ENCODE peak calls at places on chromosomes 11 and 22, in six cellular contexts. O is Peyer's patch, F is GM20000, M is right lobe of liver, C is fibroblast of the aortic adventitia, L is ascending aorta. Q is an unnamed sample.

GRCh38 chr11:67373916-67374570 is 645 bp upstream of the CLCF1 start:
- DNase-seq in L (peak), F (peak), C (peak), O (peak), M (peak), Q (peak)

GRCh38 chr22:35717572-35717971 is at the start of gene APOL5:
- DNase-seq in O (no peak), M (no peak), L (no peak), C (no peak), F (no peak), Q (no peak)

GRCh38 chr11:121451982-121452608 is at the start of gene SORL1:
- DNase-seq in M (peak), L (peak), O (peak), C (peak), F (peak), Q (no peak)

GRCh38 chr11:69048718-69049489 is at the start of gene TPCN2:
- DNase-seq in O (peak), F (peak), L (peak), M (peak), C (peak), Q (peak)

GRCh38 chr22:32421484-32421883 is 9.4 kb upstream of the RTCB start:
- DNase-seq in O (no peak), F (no peak), C (no peak), L (no peak), M (no peak), Q (no peak)

GRCh38 chr22:43114958-43115357 is 4.4 kb downstream of the BIK start:
- DNase-seq in M (no peak), F (no peak), L (no peak), O (peak), C (no peak), Q (no peak)

GRCh38 chr11:105489431-105489830 is 120.4 kb upstream of the GRIA4 start:
- DNase-seq in M (no peak), C (peak), L (no peak), F (no peak), O (no peak), Q (no peak)

GRCh38 chr22:37454857-37455686 is 27.8 kb upstream of the ELFN2 start:
- DNase-seq in O (no peak), C (peak), F (no peak), L (no peak), M (no peak), Q (no peak)

GRCh38 chr11:68990995-68991780 is 10.4 kb upstream of the MRGPRD start:
- DNase-seq in O (peak), M (peak), L (peak), F (no peak), C (no peak), Q (no peak)

GRCh38 chr11:14541180-14541579 is 21.0 kb upstream of the PSMA1 start:
- DNase-seq in C (peak), L (no peak), O (no peak), F (no peak), M (peak), Q (no peak)

GRCh38 chr11:110529043-110529442 is 99.3 kb downstream of the FDX1 start:
- DNase-seq in F (no peak), O (no peak), L (no peak), C (peak), M (no peak), Q (no peak)

GRCh38 chr11:93747122-93747521 is 5.7 kb downstream of the C11orf54 start:
- DNase-seq in M (no peak), O (no peak), C (no peak), F (peak), L (no peak), Q (no peak)

GRCh38 chr22:36762687-36763260 is 13.1 kb downstream of the IFT27 start:
- DNase-seq in C (peak), M (no peak), F (no peak), O (peak), L (no peak), Q (no peak)

GRCh38 chr22:43203471-43203981 is 16.6 kb upstream of the TTLL12 start:
- DNase-seq in C (no peak), O (no peak), F (no peak), L (no peak), M (no peak), Q (no peak)

GRCh38 chr11:67627788-67628624 is 1.7 kb downstream of the NUDT8 start:
- DNase-seq in F (no peak), M (peak), L (no peak), O (peak), C (no peak), Q (no peak)

GRCh38 chr11:135027461-135027860 is 615.4 kb upstream of the B3GAT1 start:
- DNase-seq in L (no peak), C (peak), O (peak), M (no peak), F (peak), Q (no peak)

GRCh38 chr11:61971177-61972111 is 4.0 kb upstream of the FTH1 start:
- DNase-seq in O (peak), C (peak), L (peak), M (peak), F (peak), Q (peak)

GRCh38 chr11:130390071-130390758 is 38.2 kb downstream of the ADAMTS8 start:
- DNase-seq in O (no peak), L (no peak), F (no peak), M (no peak), C (peak), Q (no peak)

GRCh38 chr11:36352919-36353318 is 56.8 kb downstream of the PRR5L start:
- DNase-seq in C (no peak), L (no peak), M (no peak), O (peak), F (no peak), Q (no peak)

GRCh38 chr11:84384637-84385227 is 1098.6 kb upstream of the CCDC90B start:
- DNase-seq in L (no peak), M (peak), C (peak), F (peak), O (peak), Q (peak)

GRCh38 chr11:72552399-72552910 is 118.1 kb upstream of the CLPB start:
- DNase-seq in O (no peak), C (no peak), M (no peak), L (no peak), F (no peak), Q (no peak)

GRCh38 chr11:72551571-72551970 is 117.2 kb upstream of the CLPB start:
- DNase-seq in O (no peak), M (no peak), L (no peak), F (no peak), C (no peak), Q (no peak)

GRCh38 chr11:72548481-72548880 is 114.2 kb upstream of the CLPB start:
- DNase-seq in M (no peak), C (no peak), L (no peak), O (no peak), F (no peak), Q (no peak)

GRCh38 chr11:72556433-72556832 is 117.8 kb downstream of the PDE2A start:
- DNase-seq in O (no peak), F (no peak), M (no peak), L (no peak), C (no peak), Q (no peak)

DNA sequence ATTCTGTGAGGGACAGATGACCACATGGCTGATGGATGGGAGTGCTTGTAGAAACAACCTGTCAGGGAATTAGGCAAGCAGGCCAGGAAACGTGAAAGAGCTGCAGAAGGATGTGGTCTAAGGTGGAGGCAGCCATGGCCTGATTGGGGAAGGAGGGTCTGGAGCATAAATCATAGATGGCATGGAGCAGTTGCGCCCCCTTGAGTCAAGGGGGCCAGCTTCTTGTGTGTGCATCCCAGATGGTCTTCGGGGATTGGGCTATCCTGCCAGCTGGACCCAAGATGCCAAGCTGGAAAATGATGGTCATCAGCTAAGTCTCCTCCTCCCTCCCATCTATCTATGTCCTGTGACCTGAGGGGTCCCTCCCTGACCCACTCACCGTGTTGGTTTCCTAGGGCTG is 119.4 kb upstream of the CLPB start:
- DNase-seq in O (no peak), M (no peak), F (peak), C (no peak), L (no peak), Q (no peak)
- TF ChIP-seq CTCF in O (no peak), M (peak), F (peak), C (no peak), L (no peak), Q (no peak)

GRCh38 chr22:30327864-30328345 is 1.2 kb upstream of the TBC1D10A start:
- DNase-seq in C (no peak), O (no peak), L (no peak), M (no peak), F (no peak), Q (no peak)
- TF ChIP-seq CTCF in C (no peak), O (no peak), L (no peak), M (peak), F (no peak), Q (no peak)

DNA sequence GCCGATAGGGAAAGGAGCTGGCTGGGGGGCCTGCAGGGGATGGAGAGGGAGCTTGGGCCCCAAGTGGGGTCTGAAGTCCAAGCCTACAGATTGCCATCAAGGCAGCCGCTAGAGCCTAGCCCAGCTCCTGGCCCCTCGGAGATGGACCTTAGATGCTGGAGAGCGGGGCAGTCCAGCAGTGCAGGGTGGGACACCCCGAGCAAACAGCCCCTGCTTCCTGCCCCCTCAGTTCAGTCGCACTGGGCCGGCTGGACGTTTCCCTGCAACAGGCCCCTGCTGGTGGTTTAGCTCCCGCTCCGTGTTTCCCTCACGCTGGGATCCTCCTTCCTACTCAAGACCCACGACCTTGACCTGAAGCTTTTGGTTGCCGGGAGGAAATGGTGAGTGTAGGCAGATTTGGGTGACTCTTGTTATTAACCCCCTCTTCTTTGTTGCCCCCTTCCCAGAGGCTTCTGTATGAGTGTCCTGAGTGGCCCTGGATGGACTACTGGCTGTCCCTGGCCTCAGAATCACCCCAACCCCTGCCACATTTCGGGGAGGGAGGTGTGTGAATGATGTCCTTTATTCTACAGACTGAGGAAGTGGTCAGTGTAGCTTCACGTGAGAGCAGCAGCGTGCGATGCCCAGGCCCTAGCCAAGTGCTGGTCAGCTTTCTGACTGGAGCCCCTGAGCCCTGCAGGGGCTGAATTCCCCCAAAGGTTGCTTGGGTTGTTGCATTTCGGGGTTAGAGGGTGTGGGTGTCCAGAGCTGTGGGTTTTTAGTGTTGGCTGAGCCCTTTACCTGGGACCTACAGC is 2.7 kb downstream of the ST3GAL4 start:
- DNase-seq in F (no peak), C (no peak), M (no peak), O (no peak), L (no peak), Q (no peak)
- TF ChIP-seq CTCF in F (no peak), C (peak), M (no peak), O (no peak), L (no peak), Q (no peak)

DNA sequence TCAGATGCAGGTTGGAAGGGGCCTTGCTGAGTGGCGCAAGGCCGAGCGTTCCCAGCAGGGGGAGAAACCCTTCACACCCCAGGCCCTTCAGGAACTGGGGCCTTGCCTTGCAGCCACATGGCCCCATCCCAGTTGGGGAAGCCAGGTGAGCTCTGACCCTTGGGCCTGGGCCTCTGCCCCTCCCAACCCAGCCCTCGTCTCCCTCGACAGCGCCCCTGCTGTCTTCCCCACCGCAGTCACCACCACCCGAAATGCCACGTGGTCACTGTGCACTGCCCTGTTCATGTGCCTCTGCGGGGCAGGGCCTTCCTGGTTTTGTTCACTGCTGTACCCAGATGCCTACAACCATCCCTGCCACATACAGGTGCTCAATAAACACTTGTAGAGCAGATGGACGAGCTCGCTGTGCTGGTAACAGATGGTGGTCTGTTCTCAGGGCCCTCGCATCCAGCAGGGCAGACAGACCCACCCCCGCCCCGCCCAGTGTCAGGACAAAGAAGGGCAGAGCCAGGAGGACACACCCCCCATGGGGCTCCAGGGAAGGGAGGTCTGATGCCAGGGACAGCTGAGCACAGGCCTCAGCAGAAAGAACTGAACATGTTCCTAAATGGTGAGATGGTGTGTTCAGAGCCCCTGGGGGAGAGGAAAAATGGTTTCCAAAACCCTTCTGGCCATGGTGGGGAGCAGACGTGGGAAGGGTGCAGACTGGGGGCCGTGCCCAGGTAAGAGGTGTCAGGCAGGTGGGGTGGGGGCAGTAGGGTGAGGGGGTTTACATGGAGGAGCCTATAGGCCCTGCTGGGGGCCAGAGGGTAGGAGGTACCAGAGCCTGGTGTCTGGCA is 3.7 kb downstream of the POLR2L start:
- DNase-seq in C (peak), M (no peak), F (no peak), O (no peak), L (no peak), Q (no peak)
- TF ChIP-seq CTCF in C (peak), M (no peak), F (no peak), O (no peak), L (peak), Q (no peak)

GRCh38 chr22:39502109-39502788 is at the start of gene MIEF1:
- DNase-seq in O (peak), L (peak), C (peak), M (peak), F (peak), Q (peak)
- TF ChIP-seq CTCF in O (no peak), L (no peak), C (no peak), M (no peak), F (no peak), Q (no peak)

DNA sequence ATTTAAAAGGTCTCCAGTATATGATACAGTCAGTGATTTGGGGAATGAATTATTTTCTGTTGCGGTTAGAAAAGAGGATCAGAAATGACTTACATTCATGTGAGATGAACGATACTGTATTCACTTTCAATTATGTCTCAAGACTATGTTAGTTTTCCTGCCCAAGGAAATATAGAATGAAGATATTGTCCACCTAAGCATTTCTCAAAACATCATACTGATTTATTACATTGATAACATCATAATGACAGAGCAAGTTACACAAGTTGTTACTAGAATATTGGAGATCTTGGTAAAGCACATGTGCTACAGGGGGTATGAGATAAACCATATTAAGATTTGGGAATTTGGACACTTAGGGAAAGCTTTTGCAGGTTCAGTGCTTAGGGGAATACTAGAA is 67.8 kb upstream of the OR9G4 start:
- DNase-seq in F (no peak), C (no peak), M (no peak), O (no peak), L (no peak), Q (no peak)
- TF ChIP-seq CTCF in F (no peak), C (no peak), M (no peak), O (no peak), L (no peak), Q (no peak)

GRCh38 chr11:119551726-119552510 is 128.9 kb upstream of the THY1 start:
- DNase-seq in F (no peak), C (peak), O (peak), L (no peak), M (no peak), Q (no peak)

GRCh38 chr11:119545978-119546915 is 123.3 kb upstream of the THY1 start:
- DNase-seq in C (no peak), M (no peak), F (no peak), L (peak), O (peak), Q (no peak)

GRCh38 chr11:119547511-119547910 is 124.5 kb upstream of the THY1 start:
- DNase-seq in O (peak), L (peak), F (no peak), C (no peak), M (no peak), Q (no peak)

GRCh38 chr11:119550330-119550729 is 127.4 kb upstream of the THY1 start:
- DNase-seq in C (peak), O (peak), M (no peak), F (no peak), L (no peak), Q (no peak)
- TF ChIP-seq CTCF in C (no peak), O (no peak), M (no peak), F (no peak), L (no peak), Q (no peak)

DNA sequence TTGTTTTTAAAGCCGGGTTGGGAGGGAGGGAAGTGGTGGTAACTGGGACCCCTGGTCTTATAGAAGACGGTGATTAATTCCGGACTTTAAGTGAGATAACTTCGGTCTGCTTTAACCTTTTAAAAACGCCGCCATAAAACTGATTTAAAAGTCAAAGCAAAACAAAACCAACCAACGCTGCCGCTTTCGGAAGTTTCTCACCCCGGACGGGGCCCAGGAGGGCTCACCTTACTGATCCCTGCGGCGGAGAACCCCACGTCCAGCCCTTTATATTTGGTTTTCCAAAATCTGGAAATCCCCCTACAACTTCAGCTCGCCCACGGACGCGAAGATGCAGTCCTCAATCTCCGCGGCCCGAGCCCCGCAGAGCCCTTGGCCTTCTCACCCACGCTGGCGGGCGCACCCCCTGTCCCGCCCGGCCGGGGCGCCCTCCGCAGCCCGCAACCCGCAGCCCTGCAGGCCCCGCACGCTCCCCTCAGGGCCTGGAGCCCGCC is 405 bp downstream of the USP28 start:
- DNase-seq in L (peak), M (no peak), O (no peak), C (peak), F (no peak), Q (peak)
- TF ChIP-seq CTCF in L (no peak), M (no peak), O (no peak), C (peak), F (no peak), Q (no peak)